ENCODE peak calls at places on chromosomes 16 and 17, in seven cellular contexts. G is uterus, R is NT2/D1, E is adipocyte, B is prostate gland, V is cardiac muscle cell, L is heart left ventricle. M is an unnamed sample. For H3K4me1, the result is how much of the 10 kb centered on the place peaks cover.

GRCh38 chr17:7132511-7133094 is 18.0 kb upstream of the ASGR2 start:
- DNase-seq in G (no peak), R (peak), E (no peak), B (no peak), V (peak), L (no peak), M (peak)

GRCh38 chr17:7633093-7633492 is 3.2 kb downstream of the SHBG start:
- DNase-seq in G (no peak), R (no peak), E (no peak), B (no peak), V (no peak), L (no peak), M (no peak)

GRCh38 chr16:4947722-4948503 is 10.2 kb upstream of the SEC14L5 start:
- DNase-seq in G (no peak), R (no peak), E (no peak), B (no peak), V (no peak), L (no peak), M (no peak)

GRCh38 chr16:23509763-23510153 is 536 bp downstream of the GGA2 start:
- DNase-seq in G (peak), R (no peak), E (peak), B (no peak), V (peak), L (peak), M (peak)

GRCh38 chr17:40323731-40324650 is 15.0 kb downstream of the RARA start:
- DNase-seq in G (no peak), R (no peak), E (no peak), B (no peak), V (no peak), L (peak), M (peak)

GRCh38 chr17:1109606-1110523 is 69.9 kb downstream of the ABR start:
- DNase-seq in G (no peak), R (no peak), E (no peak), B (no peak), V (peak), L (peak), M (peak)

GRCh38 chr16:58085171-58085570 is 44.0 kb downstream of the CFAP20 start:
- DNase-seq in G (no peak), R (no peak), E (no peak), B (no peak), V (no peak), L (no peak), M (no peak)

GRCh38 chr17:34613064-34614019 is 34.0 kb downstream of the TMEM132E start:
- DNase-seq in G (peak), R (no peak), E (no peak), B (peak), V (peak), L (no peak), M (no peak)

GRCh38 chr16:9159839-9160550 is 68.6 kb downstream of the HAPSTR1 start:
- DNase-seq in G (peak), R (peak), E (peak), B (peak), V (peak), L (no peak), M (no peak)

GRCh38 chr17:72640415-72641165 is 451.9 kb downstream of the SLC39A11 start:
- DNase-seq in G (no peak), R (no peak), E (no peak), B (peak), V (no peak), L (no peak), M (no peak)

GRCh38 chr16:23608194-23608593 is 12.1 kb upstream of the NDUFAB1 start:
- DNase-seq in G (no peak), R (no peak), E (peak), B (no peak), V (no peak), L (no peak), M (no peak)

GRCh38 chr17:75511610-75512575 is 3.4 kb downstream of the CASKIN2 start:
- DNase-seq in G (no peak), R (no peak), E (no peak), B (no peak), V (peak), L (peak), M (no peak)

GRCh38 chr16:22366889-22367288 is 7.5 kb downstream of the CDR2 start:
- DNase-seq in G (no peak), R (no peak), E (no peak), B (no peak), V (no peak), L (no peak), M (no peak)

GRCh38 chr17:68576811-68577551 is 24.2 kb downstream of the FAM20A start:
- DNase-seq in G (peak), R (no peak), E (peak), B (no peak), V (no peak), L (peak), M (no peak)

GRCh38 chr17:75067856-75068255 is 19.9 kb upstream of the SLC16A5 start:
- DNase-seq in G (no peak), R (no peak), E (no peak), B (no peak), V (no peak), L (no peak), M (no peak)

GRCh38 chr16:50121278-50121677 is 31.8 kb upstream of the TENT4B start:
- DNase-seq in G (no peak), R (no peak), E (no peak), B (no peak), V (no peak), L (no peak), M (no peak)

GRCh38 chr17:15893333-15894024 is 51.5 kb upstream of the ADORA2B start:
- DNase-seq in G (no peak), R (no peak), E (no peak), B (no peak), V (peak), L (no peak), M (no peak)

GRCh38 chr17:70208825-70209555 is 39.7 kb downstream of the KCNJ2 start:
- DNase-seq in G (no peak), R (no peak), E (no peak), B (no peak), V (no peak), L (no peak), M (no peak)

GRCh38 chr17:50719924-50720805 is 762 bp downstream of the LUC7L3 start:
- DNase-seq in G (no peak), R (no peak), E (no peak), B (no peak), V (no peak), L (no peak), M (no peak)

GRCh38 chr17:30363715-30364202 is 15.0 kb upstream of the CPD start:
- DNase-seq in G (no peak), R (no peak), E (no peak), B (no peak), V (no peak), L (no peak), M (peak)

GRCh38 chr16:57677622-57678369 is 9.7 kb downstream of the ADGRG3 start:
- DNase-seq in G (no peak), R (no peak), E (no peak), B (peak), V (no peak), L (no peak), M (no peak)

GRCh38 chr16:57427824-57428223 is 19.4 kb downstream of the CIAPIN1 start:
- DNase-seq in G (no peak), R (no peak), E (no peak), B (no peak), V (no peak), L (no peak), M (no peak)

GRCh38 chr16:67158637-67159600 is 790 bp downstream of the TRADD start:
- DNase-seq in G (no peak), R (no peak), E (peak), B (no peak), V (peak), L (peak), M (peak)

GRCh38 chr17:64133546-64134215 is 3.7 kb upstream of the ERN1 start:
- DNase-seq in G (no peak), R (peak), E (peak), B (no peak), V (peak), L (no peak), M (no peak)

GRCh38 chr17:83200746-83201145 is 121.3 kb downstream of the METRNL start:
- DNase-seq in G (no peak), R (no peak), E (peak), B (no peak), V (no peak), L (peak), M (no peak)

GRCh38 chr16:19113577-19114358 is at the start of gene ITPRIPL2:
- DNase-seq in G (peak), R (no peak), E (peak), B (peak), V (peak), L (peak), M (no peak)

GRCh38 chr17:79203016-79203415 is 128.4 kb downstream of the ENGASE start:
- DNase-seq in G (no peak), R (no peak), E (no peak), B (no peak), V (no peak), L (no peak), M (no peak)
- H3K4me1 ChIP-seq in G (under half), R (under half), E (under half), B (under half), V (under half), L (under half), M (under half)

GRCh38 chr16:73052441-73053030 is 4.6 kb upstream of the ZFHX3 start:
- DNase-seq in G (no peak), R (no peak), E (no peak), B (no peak), V (no peak), L (no peak), M (no peak)

GRCh38 chr16:73053379-73054130 is 5.6 kb upstream of the ZFHX3 start:
- DNase-seq in G (no peak), R (no peak), E (no peak), B (no peak), V (no peak), L (no peak), M (no peak)

GRCh38 chr16:73053038-73053378 is 5.1 kb upstream of the ZFHX3 start:
- DNase-seq in G (no peak), R (no peak), E (no peak), B (no peak), V (no peak), L (no peak), M (no peak)

GRCh38 chr16:73054732-73055481 is 7.0 kb upstream of the ZFHX3 start:
- DNase-seq in G (no peak), R (no peak), E (peak), B (no peak), V (no peak), L (no peak), M (no peak)

GRCh38 chr16:73054131-73054496 is 6.2 kb upstream of the ZFHX3 start:
- DNase-seq in G (no peak), R (no peak), E (no peak), B (no peak), V (no peak), L (no peak), M (no peak)
- H3K4me3 ChIP-seq in G (no peak), R (no peak), E (peak), B (no peak), V (no peak), L (no peak), M (no peak)

GRCh38 chr16:65660390-65660789 is 538.5 kb upstream of the CDH11 start:
- DNase-seq in G (no peak), R (no peak), E (peak), B (no peak), V (no peak), L (no peak), M (no peak)
- H3K4me1 ChIP-seq in G (under half), R (under half), E (under half), B (under half), V (under half), L (under half), M (under half)

DNA sequence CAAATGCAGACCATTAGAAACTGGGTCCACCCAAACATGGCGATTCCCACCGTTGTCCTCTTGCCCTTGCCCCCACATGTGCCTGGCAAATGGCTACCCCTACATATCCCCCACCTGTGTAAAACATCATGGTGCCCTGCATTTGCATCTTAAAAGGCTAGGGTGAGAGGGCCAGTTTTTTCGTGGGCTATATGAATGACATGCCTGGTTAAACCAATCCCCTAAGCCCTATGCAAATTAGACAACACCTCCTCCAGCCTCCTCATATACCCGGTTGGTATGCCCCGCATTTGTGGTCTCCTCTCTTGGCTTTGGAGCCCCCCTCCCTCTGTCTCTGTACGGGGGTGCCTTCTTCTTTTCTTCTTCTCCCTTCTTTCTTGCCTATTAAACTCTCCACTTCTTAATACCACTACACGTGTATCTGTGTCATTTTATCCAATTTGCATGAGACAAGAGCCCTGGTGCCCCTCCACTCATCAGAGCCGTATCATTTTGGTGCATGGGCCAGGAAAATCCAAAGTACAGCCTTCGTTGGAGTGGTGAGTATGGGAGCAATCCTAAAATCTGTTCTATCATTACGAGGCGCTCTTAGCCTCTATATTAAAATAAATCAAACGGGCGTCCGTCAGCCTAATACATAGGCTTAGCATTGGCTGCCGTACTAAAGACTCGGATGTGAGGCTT is 30.1 kb downstream of the QPRT start:
- DNase-seq in G (no peak), R (peak), E (no peak), B (no peak), V (no peak), L (no peak), M (no peak)
- H3K4me3 ChIP-seq in G (no peak), R (peak), E (no peak), B (no peak), V (no peak), L (no peak), M (no peak)

GRCh38 chr17:57538730-57539456 is 206.2 kb downstream of the CCDC182 start:
- DNase-seq in G (no peak), R (no peak), E (no peak), B (no peak), V (no peak), L (no peak), M (no peak)
- H3K4me1 ChIP-seq in G (under half), R (under half), E (under half), B (under half), V (under half), L (under half), M (under half)